ENCODE peak calls at places on chromosomes 7 and 10, in five cellular contexts. G is effector memory CD8-positive, alpha-beta T cell; X is substantia nigra; S is NCI-H1092; Y is effector CD4-positive, alpha-beta T cell. A is an unnamed sample.

GRCh38 chr7:1421020-1421790 is 38.1 kb downstream of the MICALL2 start:
- DNase-seq in G (no peak), X (no peak), Y (no peak), S (no peak), A (no peak)

GRCh38 chr7:33395340-33395739 is 266.0 kb downstream of the BBS9 start:
- DNase-seq in Y (no peak), S (peak; percentile 50), G (no peak), X (no peak), A (peak; percentile 80)

GRCh38 chr10:108801775-108802516 is 1121.4 kb downstream of the XPNPEP1 start:
- DNase-seq in Y (no peak), X (no peak), G (no peak), S (no peak), A (no peak)

GRCh38 chr10:18566177-18566576 is 85.2 kb downstream of the NSUN6 start:
- DNase-seq in S (no peak), X (no peak), G (no peak), Y (no peak), A (no peak)

GRCh38 chr10:49534670-49535381 is 4.1 kb downstream of the ERCC6 start:
- DNase-seq in G (no peak), X (no peak), S (no peak), Y (no peak), A (no peak)

GRCh38 chr7:47191876-47192291 is 390.0 kb downstream of the TNS3 start:
- DNase-seq in X (no peak), G (no peak), Y (no peak), S (no peak), A (no peak)

GRCh38 chr10:89301721-89302445 is at the start of gene IFIT2:
- DNase-seq in Y (no peak), X (no peak), S (peak; percentile 18), G (peak; percentile 19), A (peak; percentile 55)

GRCh38 chr10:15775513-15775912 is 55.8 kb upstream of the ITGA8 start:
- DNase-seq in S (no peak), X (no peak), Y (no peak), G (no peak), A (no peak)

GRCh38 chr10:74924251-74924954 is 98.0 kb downstream of the KAT6B start:
- DNase-seq in Y (no peak), G (no peak), S (no peak), X (no peak), A (no peak)